ENCODE peak calls at places on chromosomes 11 and 22, in four cellular contexts. I is LoVo, X is nephron progenitor cell, L is endothelial cell. Z is an unnamed sample.

GRCh38 chr11:2578934-2579280 is 120.9 kb downstream of the KCNQ1OT1 start:
- DNase-seq in I (no peak), X (no peak), L (no peak), Z (no peak)

GRCh38 chr11:96215094-96215782 is 127.8 kb downstream of the MAML2 start:
- DNase-seq in I (no peak), X (peak), L (no peak), Z (peak)

GRCh38 chr11:117821431-117821830 is 3.1 kb downstream of the FXYD2 start:
- DNase-seq in I (no peak), X (no peak), L (no peak), Z (no peak)

GRCh38 chr11:117020287-117020686 is 77.9 kb downstream of the SIK3 start:
- DNase-seq in I (no peak), X (no peak), L (no peak), Z (no peak)

GRCh38 chr22:22952531-22953295 is 65.1 kb downstream of the IGLL5 start:
- DNase-seq in I (no peak), X (no peak), L (no peak), Z (no peak)

GRCh38 chr11:82701847-82702520 is 31.7 kb downstream of the FAM181B start:
- DNase-seq in I (no peak), X (peak), L (peak), Z (no peak)

GRCh38 chr11:134226806-134227325 is 2.4 kb downstream of the VPS26B start:
- DNase-seq in I (no peak), X (no peak), L (no peak), Z (no peak)

GRCh38 chr11:118200901-118201680 is 23.7 kb downstream of the JAML start:
- DNase-seq in I (no peak), X (no peak), L (no peak), Z (no peak)

GRCh38 chr11:114284021-114284420 is 12.2 kb upstream of the NNMT start:
- DNase-seq in I (no peak), X (no peak), L (no peak), Z (no peak)

GRCh38 chr11:17610402-17610894 is 63.4 kb downstream of the OTOG start:
- DNase-seq in I (no peak), X (no peak), L (no peak), Z (no peak)

GRCh38 chr11:96015911-96016565 is 92.1 kb upstream of the MTMR2 start:
- DNase-seq in I (no peak), X (no peak), L (no peak), Z (no peak)